ENCODE peak calls at places on chromosome 7, in five cellular contexts. A, B, H, M and U are unnamed samples.

GRCh38 chr7:107570298-107570697 is 6.5 kb downstream of the DUS4L start:
- DNase-seq in H (no peak), A (no peak), M (no peak), B (no peak), U (no peak)

GRCh38 chr7:105849122-105849855 is 27.1 kb downstream of the ATXN7L1 start:
- DNase-seq in A (no peak), M (peak), H (no peak), B (peak), U (peak)

GRCh38 chr7:18573410-18574234 is 78.1 kb downstream of the HDAC9 start:
- DNase-seq in H (no peak), M (no peak), B (no peak), A (no peak), U (no peak)

GRCh38 chr7:100154651-100155491 is 3.7 kb downstream of the TRAPPC14 start:
- DNase-seq in A (no peak), M (no peak), B (no peak), H (no peak), U (no peak)

GRCh38 chr7:134552105-134552504 is 3.2 kb downstream of the AKR1B15 start:
- DNase-seq in M (peak), B (no peak), H (no peak), A (no peak), U (no peak)

GRCh38 chr7:155194531-155195140 is 103.0 kb upstream of the INSIG1 start:
- DNase-seq in A (no peak), B (no peak), M (no peak), H (no peak), U (no peak)

GRCh38 chr7:12674053-12674452 is 13.4 kb upstream of the ARL4A start:
- DNase-seq in M (no peak), H (no peak), A (no peak), B (no peak), U (no peak)

GRCh38 chr7:157568785-157569584 is 232.2 kb downstream of the DNAJB6 start:
- DNase-seq in M (peak), H (peak), B (peak), A (no peak), U (peak)

GRCh38 chr7:100476903-100477870 is 1.8 kb downstream of the TSC22D4 start:
- DNase-seq in M (no peak), H (no peak), B (peak), A (no peak), U (peak)

GRCh38 chr7:1555046-1555812 is 776 bp downstream of the TMEM184A start:
- DNase-seq in A (peak), B (no peak), M (peak), H (no peak), U (no peak)